ENCODE peak calls at places on chromosomes 3 and 15, in six cellular contexts. R is fibroblast of lung; L is ovary; W is CD4-positive, CD25-positive, alpha-beta regulatory T cell; K is cardiac muscle cell; B is A549. I is an unnamed sample.
A peak's percentile ranks its signal among the peaks of the same experiment; 100 is the strongest.

GRCh38 chr3:165192610-165193192 is 3.5 kb downstream of the SLITRK3 start:
- DNase-seq in R (no peak), L (no peak), W (no peak), K (no peak), B (no peak), I (peak; percentile 7)

GRCh38 chr3:15326037-15326436 is 6.3 kb downstream of the SH3BP5 start:
- DNase-seq in R (no peak), L (no peak), W (no peak), K (no peak), B (no peak), I (no peak)

GRCh38 chr15:38768970-38769369 is 204.4 kb upstream of the RASGRP1 start:
- DNase-seq in R (peak; percentile 30), L (peak; percentile 40), W (no peak), K (peak; percentile 64), B (peak; percentile 14), I (no peak)

GRCh38 chr15:99121691-99122410 is 17.0 kb downstream of the SYNM start:
- DNase-seq in R (no peak), L (no peak), W (no peak), K (no peak), B (no peak), I (no peak)

GRCh38 chr3:13187593-13187992 is 114.4 kb upstream of the IQSEC1 start:
- DNase-seq in R (no peak), L (no peak), W (no peak), K (no peak), B (no peak), I (no peak)

GRCh38 chr3:186054481-186055399 is 54.1 kb downstream of the ETV5 start:
- DNase-seq in R (no peak), L (no peak), W (no peak), K (no peak), B (no peak), I (no peak)

GRCh38 chr3:18111702-18112311 is 313.3 kb downstream of the SATB1 start:
- DNase-seq in R (peak; percentile 30), L (no peak), W (no peak), K (peak; percentile 40), B (no peak), I (no peak)

GRCh38 chr3:126340596-126340942 is 16.6 kb downstream of the KLF15 start:
- DNase-seq in R (no peak), L (peak; percentile 24), W (no peak), K (no peak), B (no peak), I (no peak)

GRCh38 chr15:82128401-82129143 is 82.8 kb upstream of the MEX3B start:
- DNase-seq in R (peak; percentile 60), L (no peak), W (no peak), K (no peak), B (no peak), I (no peak)

GRCh38 chr3:50674349-50675178 is at the start of gene DOCK3:
- DNase-seq in R (peak; percentile 48), L (peak; percentile 76), W (peak; percentile 59), K (peak; percentile 57), B (no peak), I (peak; percentile 61)

GRCh38 chr15:81295466-81296145 is 28.3 kb downstream of the STARD5 start:
- DNase-seq in R (no peak), L (no peak), W (no peak), K (no peak), B (no peak), I (no peak)

GRCh38 chr3:8643693-8644365 is 769 bp downstream of the SSUH2 start:
- DNase-seq in R (no peak), L (no peak), W (no peak), K (no peak), B (no peak), I (no peak)

GRCh38 chr3:188128905-188129304 is 25.1 kb upstream of the LPP start:
- DNase-seq in R (no peak), L (no peak), W (no peak), K (no peak), B (no peak), I (no peak)
- H3K9me3 ChIP-seq in R (no peaks in the 10 kb centered on the region), L (no peaks in the 10 kb centered on the region), W (no peaks in the 10 kb centered on the region), K (no peaks in the 10 kb centered on the region), B (no peaks in the 10 kb centered on the region), I (no peaks in the 10 kb centered on the region)

DNA sequence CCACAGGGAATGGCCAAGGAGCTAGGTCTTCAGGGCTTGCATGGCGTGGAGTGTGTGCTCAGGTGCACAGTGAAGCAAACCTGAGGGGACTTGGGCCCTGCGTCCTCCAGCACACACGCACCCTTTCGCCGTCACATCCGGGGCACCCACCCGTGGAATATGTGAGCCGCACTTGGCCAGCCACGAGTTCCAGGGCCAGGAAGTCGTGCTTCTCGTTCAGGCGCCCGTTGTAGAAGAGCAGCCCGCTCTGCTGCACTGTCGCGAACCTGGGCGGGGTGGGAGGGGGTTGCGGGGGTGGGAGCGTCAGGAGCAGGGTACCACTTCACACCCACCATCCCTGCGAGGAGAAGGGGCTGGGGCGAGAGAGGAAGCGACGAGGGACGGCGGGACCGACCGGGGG is 7.1 kb downstream of the CELSR3 start:
- DNase-seq in R (no peak), L (no peak), W (peak; percentile 59), K (no peak), B (no peak), I (no peak)
- H3K4me3 ChIP-seq in R (no peak overlapping the region), L (peak overlapping the region; percentile 53), W (peak overlapping the region; percentile 53), K (peak overlapping the region; percentile 29), B (peak overlapping the region; percentile 51), I (no peak overlapping the region)

DNA sequence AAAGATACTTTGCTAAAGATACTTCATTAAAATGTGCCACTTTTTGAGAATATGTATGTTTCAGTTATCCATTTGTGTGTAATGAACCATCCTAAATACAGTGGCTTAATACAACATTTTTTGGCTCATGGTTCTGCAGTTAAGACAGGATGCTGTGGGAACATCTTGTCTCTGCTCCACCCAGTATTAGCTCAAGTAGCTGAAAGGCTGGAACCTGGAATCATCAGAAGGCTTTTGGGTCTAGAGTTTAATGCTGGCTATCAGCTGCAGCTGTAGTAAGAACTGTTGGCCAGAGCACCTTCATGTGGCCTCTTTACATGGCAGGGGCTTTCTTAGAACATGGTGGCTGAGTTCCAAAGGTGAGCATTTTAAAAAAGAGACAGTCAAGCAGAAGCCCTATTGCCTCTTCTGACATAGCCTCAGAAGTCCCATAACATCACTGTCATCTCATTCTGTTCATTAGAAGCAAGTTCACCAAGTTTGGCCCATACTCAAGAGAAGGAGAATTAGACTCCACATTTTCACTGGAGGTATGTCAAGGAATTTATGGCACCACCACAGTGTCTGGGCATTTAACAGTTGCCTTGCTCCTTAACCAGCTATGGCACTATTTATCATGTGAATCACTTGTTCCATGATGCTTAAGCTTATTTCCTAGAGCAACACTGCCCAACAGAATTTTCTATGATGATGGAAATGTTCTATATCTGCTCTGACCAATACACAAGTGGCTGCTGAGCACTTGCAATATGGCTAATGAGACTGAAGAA is 70.4 kb upstream of the PDZRN3 start:
- DNase-seq in R (peak; percentile 30), L (no peak), W (no peak), K (no peak), B (no peak), I (no peak)
- H3K9me3 ChIP-seq in R (no peaks in the 10 kb centered on the region), L (no peaks in the 10 kb centered on the region), W (no peaks in the 10 kb centered on the region), K (no peaks in the 10 kb centered on the region), B (no peaks in the 10 kb centered on the region), I (no peaks in the 10 kb centered on the region)

GRCh38 chr3:5057857-5058324 is 64.2 kb upstream of the ARL8B start:
- DNase-seq in R (peak; percentile 89), L (peak; percentile 76), W (peak; percentile 64), K (peak; percentile 90), B (peak; percentile 91), I (peak; percentile 79)
- H3K4me3 ChIP-seq in R (no peak overlapping the region), L (no peak overlapping the region), W (no peak overlapping the region), K (no peak overlapping the region), B (no peak overlapping the region), I (no peak overlapping the region)

GRCh38 chr15:56936929-56937328 is 18.5 kb downstream of the TCF12 start:
- DNase-seq in R (no peak), L (no peak), W (no peak), K (no peak), B (no peak), I (no peak)
- H3K9me3 ChIP-seq in R (no peaks in the 10 kb centered on the region), L (no peaks in the 10 kb centered on the region), W (no peaks in the 10 kb centered on the region), K (no peaks in the 10 kb centered on the region), B (no peaks in the 10 kb centered on the region), I (peaks cover 7% of the 10 kb centered on the region)

GRCh38 chr15:78942741-78943140 is 2.1 kb downstream of the CTSH start:
- DNase-seq in R (no peak), L (no peak), W (no peak), K (no peak), B (no peak), I (no peak)
- H3K4me3 ChIP-seq in R (no peak overlapping the region), L (no peak overlapping the region), W (no peak overlapping the region), K (no peak overlapping the region), B (no peak overlapping the region), I (no peak overlapping the region)

GRCh38 chr15:25241241-25241801 is 197.5 kb downstream of the UBE3A start:
- DNase-seq in R (no peak), L (peak; percentile 13), W (no peak), K (no peak), B (no peak), I (no peak)

GRCh38 chr15:25243800-25244097 is 195.1 kb downstream of the UBE3A start:
- DNase-seq in R (no peak), L (peak; percentile 5), W (no peak), K (no peak), B (no peak), I (peak; percentile 1)

GRCh38 chr15:25242957-25243799 is 195.6 kb downstream of the UBE3A start:
- DNase-seq in R (no peak), L (peak; percentile 10), W (no peak), K (no peak), B (no peak), I (no peak)

GRCh38 chr15:25240461-25241021 is 198.3 kb downstream of the UBE3A start:
- DNase-seq in R (no peak), L (peak; percentile 18), W (no peak), K (no peak), B (no peak), I (no peak)

DNA sequence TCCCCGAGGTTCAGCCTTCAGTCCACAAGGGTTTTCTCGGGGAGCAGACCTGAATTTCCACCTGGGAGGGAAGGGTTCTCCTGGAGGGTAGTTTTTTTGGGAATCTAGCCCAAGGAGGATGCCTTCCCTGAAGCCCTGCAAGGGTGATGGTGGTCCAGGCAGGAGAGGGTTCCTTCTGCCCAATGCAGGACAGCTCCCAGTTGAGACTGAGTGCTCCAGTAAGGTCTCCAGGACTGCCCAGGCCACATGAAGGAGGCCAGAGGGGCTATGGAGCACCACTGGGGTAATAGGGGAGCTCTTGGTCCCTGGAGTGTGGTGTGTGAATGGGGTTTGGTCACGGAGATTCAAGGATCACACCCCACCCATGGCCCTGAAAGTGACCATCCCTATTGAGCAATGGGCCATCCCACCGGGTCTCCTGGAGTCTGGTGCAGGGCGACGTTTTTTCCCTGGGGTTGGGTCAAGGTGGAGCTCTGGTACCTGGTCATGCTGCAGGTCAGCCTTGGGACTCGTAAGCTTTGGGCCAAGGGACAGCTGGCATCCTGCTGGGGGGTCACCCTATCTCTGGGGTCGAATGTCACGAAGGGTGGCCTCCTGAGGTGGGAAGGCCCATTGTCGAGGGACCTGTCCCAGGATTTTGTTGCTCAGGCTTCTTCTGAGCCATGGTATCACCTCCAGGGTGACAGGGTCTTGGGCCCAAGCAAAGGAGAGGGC is 196.5 kb downstream of the UBE3A start:
- DNase-seq in R (no peak), L (peak; percentile 7), W (no peak), K (no peak), B (no peak), I (peak; percentile 4)
- H3K9me3 ChIP-seq in R (no peaks in the 10 kb centered on the region), L (no peaks in the 10 kb centered on the region), W (no peaks in the 10 kb centered on the region), K (no peaks in the 10 kb centered on the region), B (no peaks in the 10 kb centered on the region), I (peaks cover 3% of the 10 kb centered on the region)

I was measured in HAP-1.